ENCODE peak calls at places on chromosomes 3 and 15, in five cellular contexts. F is activated T-cell treated with anti-CD3 and anti-CD28 coated beads for 1 hour; E is stimulated activated CD4-positive, alpha-beta T cell treated with anti-CD3 and anti-CD28 coated beads, Interleukin-15, amount 100 ng/mL, for 24 hours; W is iris pigment epithelial cell; J is activated naive CD4-positive, alpha-beta T cell treated with anti-CD3 and anti-CD28 coated beads, Interleukin-2, amount 50 U/mL, for 16 hours. N is an unnamed sample.
A peak's percentile ranks its signal among the peaks of the same experiment; 100 is the strongest.

GRCh38 chr3:61663728-61664492 is 102.5 kb downstream of the PTPRG start:
- DNase-seq in F (no peak), E (no peak), W (peak; percentile 87), J (no peak), N (no peak)

GRCh38 chr3:14546041-14546440 is 5.9 kb upstream of the GRIP2 start:
- DNase-seq in F (no peak), E (no peak), W (no peak), J (no peak), N (no peak)

GRCh38 chr3:51712020-51712385 is 5.1 kb downstream of the GRM2 start:
- DNase-seq in F (no peak), E (no peak), W (no peak), J (peak; percentile 4), N (no peak)

GRCh38 chr3:134910026-134910425 is 115.0 kb downstream of the EPHB1 start:
- DNase-seq in F (no peak), E (no peak), W (no peak), J (no peak), N (no peak)

GRCh38 chr3:86867990-86868389 is 123.0 kb downstream of the VGLL3 start:
- DNase-seq in F (no peak), E (no peak), W (peak; percentile 8), J (no peak), N (no peak)

GRCh38 chr3:117706037-117706436 is 996.5 kb downstream of the TUSC7 start:
- DNase-seq in F (no peak), E (no peak), W (peak; percentile 78), J (no peak), N (no peak)

GRCh38 chr3:183274609-183275008 is 21.6 kb downstream of the B3GNT5 start:
- DNase-seq in F (no peak), E (no peak), W (peak; percentile 67), J (no peak), N (no peak)

GRCh38 chr3:48433472-48434118 is 3.7 kb upstream of the PLXNB1 start:
- DNase-seq in F (no peak), E (no peak), W (peak; percentile 39), J (no peak), N (no peak)

GRCh38 chr15:43441316-43441715 is 51.6 kb downstream of the TP53BP1 start:
- DNase-seq in F (no peak), E (no peak), W (peak; percentile 48), J (no peak), N (no peak)

N was measured in naive thymus-derived CD8-positive, alpha-beta T cell.